ENCODE peak calls at places on chromosomes 3 and 15, in eight cellular contexts. K is tibial artery, I is gastrocnemius medialis, E is psoas muscle, J is bronchial epithelial cell, Q is H1, T is foreskin fibroblast, F is spleen. H is an unnamed sample.

GRCh38 chr3:107676469-107677309 is 153.9 kb downstream of the BBX start:
- DNase-seq in K (no peak), I (no peak), E (no peak), J (peak), Q (no peak), T (no peak), F (no peak), H (no peak)

GRCh38 chr15:76335129-76335850 is 1.3 kb upstream of the ISL2 start:
- DNase-seq in K (no peak), I (no peak), E (no peak), J (no peak), Q (no peak), T (peak), F (peak), H (no peak)

GRCh38 chr15:83973816-83974215 is 261.8 kb upstream of the GOLGA6L4 start:
- DNase-seq in K (no peak), I (no peak), E (no peak), J (peak), Q (no peak), T (no peak), F (no peak), H (no peak)

GRCh38 chr3:67460841-67461240 is 193.6 kb downstream of the SUCLG2 start:
- DNase-seq in K (no peak), I (no peak), E (no peak), J (peak), Q (no peak), T (no peak), F (no peak), H (no peak)

GRCh38 chr3:37466660-37467359 is 292.4 kb upstream of the LRRFIP2 start:
- DNase-seq in K (peak), I (no peak), E (no peak), J (no peak), Q (no peak), T (no peak), F (no peak), H (no peak)

GRCh38 chr3:18425641-18426403 is 683 bp upstream of the SATB1 start:
- DNase-seq in K (peak), I (no peak), E (peak), J (no peak), Q (no peak), T (no peak), F (peak), H (no peak)

GRCh38 chr15:81072551-81072950 is 61.5 kb upstream of the CFAP161 start:
- DNase-seq in K (no peak), I (no peak), E (no peak), J (no peak), Q (no peak), T (no peak), F (no peak), H (no peak)

GRCh38 chr3:156787015-156787414 is 39.1 kb upstream of the LEKR1 start:
- DNase-seq in K (no peak), I (no peak), E (no peak), J (no peak), Q (no peak), T (no peak), F (no peak), H (no peak)

GRCh38 chr3:191330309-191330712 is at the start of gene UTS2B:
- DNase-seq in K (no peak), I (no peak), E (no peak), J (peak), Q (no peak), T (peak), F (no peak), H (no peak)

GRCh38 chr15:77998592-77998991 is 78.9 kb downstream of the TBC1D2B start:
- DNase-seq in K (no peak), I (no peak), E (no peak), J (no peak), Q (no peak), T (no peak), F (no peak), H (no peak)

GRCh38 chr15:93803406-93803805 is 428.0 kb upstream of the MCTP2 start:
- DNase-seq in K (peak), I (no peak), E (peak), J (no peak), Q (no peak), T (no peak), F (no peak), H (no peak)

GRCh38 chr15:58546635-58547627 is 115.1 kb downstream of the LIPC start:
- DNase-seq in K (peak), I (peak), E (peak), J (peak), Q (no peak), T (peak), F (no peak), H (no peak)

GRCh38 chr3:139982404-139982803 is 47.4 kb downstream of the CLSTN2 start:
- DNase-seq in K (no peak), I (no peak), E (no peak), J (peak), Q (no peak), T (no peak), F (no peak), H (no peak)
- TF ChIP-seq CTCF in K (no peak), I (no peak), E (peak), J (peak), Q (peak), T (peak), F (no peak), H (no peak)

DNA sequence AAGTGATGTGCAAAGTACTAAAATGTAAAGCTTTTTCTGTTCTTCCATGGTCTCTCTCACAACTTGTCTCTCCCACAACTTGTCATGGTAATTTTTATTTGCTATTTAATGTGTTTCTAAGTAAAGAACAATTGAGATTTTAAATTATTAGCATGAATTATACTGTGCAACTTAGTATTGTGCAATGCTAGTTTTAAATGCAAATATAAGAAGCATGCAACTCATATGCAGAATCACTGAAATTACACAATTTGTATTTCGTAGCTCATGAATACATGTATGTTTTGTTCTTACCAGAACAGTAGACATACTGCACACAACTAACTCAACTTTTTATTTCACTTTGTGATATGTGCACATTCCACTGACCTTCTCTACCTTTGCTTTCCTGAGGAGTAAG is 96.5 kb downstream of the SQOR start:
- DNase-seq in K (no peak), I (no peak), E (no peak), J (no peak), Q (no peak), T (no peak), F (no peak), H (no peak)
- TF ChIP-seq CTCF in K (no peak), I (no peak), E (no peak), J (no peak), Q (no peak), T (no peak), F (no peak), H (no peak)

GRCh38 chr15:91530951-91531582 is 322.4 kb upstream of the SLCO3A1 start:
- DNase-seq in K (no peak), I (peak), E (no peak), J (peak), Q (no peak), T (no peak), F (no peak), H (no peak)
- TF ChIP-seq CTCF in K (no peak), I (no peak), E (no peak), J (no peak), Q (no peak), T (no peak), F (no peak), H (no peak)

GRCh38 chr3:154430014-154430413 is at the start of gene GPR149:
- DNase-seq in K (no peak), I (no peak), E (no peak), J (peak), Q (no peak), T (no peak), F (no peak), H (no peak)
- TF ChIP-seq CTCF in K (no peak), I (no peak), E (no peak), J (peak), Q (peak), T (no peak), F (no peak), H (no peak)

GRCh38 chr3:24365168-24365567 is 129.5 kb downstream of the THRB start:
- DNase-seq in K (peak), I (peak), E (peak), J (peak), Q (no peak), T (peak), F (no peak), H (no peak)
- TF ChIP-seq CTCF in K (no peak), I (no peak), E (peak), J (peak), Q (no peak), T (no peak), F (no peak), H (no peak)

DNA sequence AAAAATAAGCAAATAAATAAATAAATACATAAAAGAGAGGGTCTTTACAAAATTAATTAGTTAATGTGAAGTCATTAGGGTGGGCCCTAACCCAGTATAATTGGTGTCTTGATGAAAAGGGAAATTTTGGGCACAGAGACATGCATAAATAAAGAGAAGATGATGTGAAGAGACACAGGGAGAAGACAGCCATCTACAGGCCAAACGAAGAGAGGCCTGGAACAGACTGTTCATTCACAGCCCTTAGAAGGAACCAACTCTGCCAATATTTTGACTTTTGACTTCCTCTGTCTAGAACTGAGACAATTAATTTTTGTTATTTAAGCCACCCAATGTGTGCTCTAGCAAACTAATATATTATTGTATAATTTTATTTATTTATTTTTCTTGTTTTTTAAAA is 29.6 kb upstream of the SELENOK start:
- DNase-seq in K (no peak), I (no peak), E (no peak), J (peak), Q (no peak), T (no peak), F (no peak), H (no peak)
- TF ChIP-seq CTCF in K (no peak), I (no peak), E (no peak), J (peak), Q (no peak), T (peak), F (no peak), H (peak)

DNA sequence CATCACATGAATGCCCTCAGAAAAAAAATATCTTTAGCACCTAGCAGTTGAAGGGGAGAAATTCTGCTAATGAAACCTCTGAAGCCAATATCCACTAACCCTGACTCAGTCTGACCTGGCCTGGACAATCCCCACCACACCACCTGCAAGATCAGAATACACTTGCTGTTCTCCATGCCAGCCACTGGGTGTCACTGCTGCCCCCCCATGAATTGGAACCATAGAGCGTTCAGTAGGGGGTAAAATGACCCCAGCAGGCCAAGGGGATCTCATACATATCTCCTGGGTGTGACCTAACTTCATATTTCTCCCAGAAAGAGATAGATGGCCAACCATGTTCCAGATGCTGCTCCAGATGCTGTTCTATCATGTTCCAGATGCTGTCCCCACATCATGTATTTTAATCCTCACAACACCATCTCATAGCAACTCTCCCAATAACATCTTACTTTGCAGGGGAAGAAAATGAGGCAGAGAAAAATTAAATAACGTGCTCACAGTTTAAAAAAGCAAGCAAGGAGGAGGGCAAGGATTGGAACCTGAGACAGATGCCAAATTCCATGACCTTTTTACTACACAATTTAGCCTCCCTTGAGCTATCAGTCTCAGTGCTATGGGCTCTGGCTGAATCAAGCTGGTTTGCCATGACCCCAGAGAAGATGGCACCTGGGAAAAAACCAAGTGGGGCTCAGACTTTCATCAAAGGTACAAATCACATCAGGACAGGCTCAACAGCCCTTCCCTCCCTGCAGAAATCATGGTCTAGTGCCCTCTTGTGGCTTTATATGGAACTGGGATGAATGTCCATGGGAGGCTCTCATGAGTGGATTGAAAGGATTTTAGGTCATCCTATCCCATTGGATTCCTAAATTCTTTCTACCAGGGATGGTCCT is 12.4 kb downstream of the NTRK3 start:
- DNase-seq in K (no peak), I (no peak), E (no peak), J (peak), Q (no peak), T (no peak), F (no peak), H (no peak)
- TF ChIP-seq CTCF in K (peak), I (no peak), E (peak), J (peak), Q (peak), T (peak), F (peak), H (peak)

GRCh38 chr15:51380999-51381806 is 39.7 kb downstream of the GLDN start:
- DNase-seq in K (peak), I (peak), E (no peak), J (peak), Q (no peak), T (peak), F (no peak), H (peak)
- TF ChIP-seq CTCF in K (peak), I (peak), E (peak), J (peak), Q (peak), T (peak), F (peak), H (peak)

DNA sequence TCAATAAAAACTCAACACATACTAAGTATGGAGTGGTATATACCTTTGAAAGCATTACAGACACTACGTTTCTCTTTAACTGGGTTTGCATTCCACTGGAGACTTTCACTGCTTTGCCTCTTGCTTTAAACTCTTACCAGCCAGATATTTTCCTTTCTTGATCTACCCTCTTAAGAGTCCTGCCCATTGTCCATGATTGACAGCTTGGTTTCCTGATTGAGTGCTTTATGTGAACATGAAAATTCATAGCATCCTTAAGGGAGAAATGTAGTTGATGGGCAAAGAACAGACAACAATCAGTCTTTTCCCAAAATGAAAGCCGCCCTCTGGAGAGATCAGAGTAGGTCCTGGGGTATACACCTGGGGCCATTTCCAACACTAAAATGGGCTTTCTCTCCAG is 78.6 kb downstream of the PTPRG start:
- DNase-seq in K (no peak), I (no peak), E (no peak), J (no peak), Q (no peak), T (no peak), F (no peak), H (no peak)
- TF ChIP-seq CTCF in K (no peak), I (no peak), E (no peak), J (no peak), Q (no peak), T (no peak), F (no peak), H (no peak)

DNA sequence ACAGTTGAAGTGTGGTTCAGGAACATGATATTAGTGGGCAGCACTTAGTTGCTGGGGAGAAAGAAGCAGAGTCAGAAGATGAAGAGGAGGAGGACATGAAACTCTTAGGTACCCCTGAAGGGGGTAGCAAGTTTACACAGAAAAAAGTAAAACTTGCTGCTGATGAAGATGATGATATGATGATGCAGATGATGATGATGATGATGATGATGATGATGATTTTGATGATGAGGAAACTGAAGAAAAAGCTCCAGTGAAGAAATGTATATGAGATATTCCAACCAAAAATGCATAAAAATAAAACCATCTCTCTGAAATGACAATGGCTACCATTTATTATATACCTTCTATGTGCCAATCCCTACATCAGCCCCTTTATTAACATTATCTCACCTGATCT is 39.9 kb upstream of the SOX14 start:
- DNase-seq in K (no peak), I (no peak), E (no peak), J (no peak), Q (no peak), T (no peak), F (no peak), H (no peak)
- TF ChIP-seq CTCF in K (no peak), I (no peak), E (no peak), J (no peak), Q (no peak), T (no peak), F (no peak), H (no peak)

H was measured in CD14-positive monocyte.